ENCODE peak calls at places on chromosomes 13 and 19, in seven cellular contexts. I, F, N, V, Z, X and A are unnamed samples.

GRCh38 chr19:23440791-23441190 is 45.5 kb upstream of the ZNF91 start:
- DNase-seq in I (no peak), F (no peak), N (no peak), V (no peak), Z (peak; percentile 42), X (peak; percentile 68), A (no peak)

GRCh38 chr13:95221991-95222732 is 79.1 kb downstream of the ABCC4 start:
- DNase-seq in I (no peak), F (no peak), N (peak; percentile 8), V (no peak), Z (no peak), X (no peak), A (no peak)

GRCh38 chr13:20035130-20035529 is 76.6 kb downstream of the ZMYM2 start:
- DNase-seq in I (no peak), F (no peak), N (peak; percentile 12), V (no peak), Z (no peak), X (no peak), A (peak; percentile 40)

GRCh38 chr19:2544576-2545415 is 68.9 kb downstream of the GADD45B start:
- DNase-seq in I (no peak), F (no peak), N (no peak), V (no peak), Z (no peak), X (peak; percentile 57), A (no peak)

GRCh38 chr19:34926685-34927375 is at the start of gene ZNF30:
- DNase-seq in I (peak; percentile 81), F (peak; percentile 84), N (peak; percentile 92), V (peak; percentile 44), Z (peak; percentile 71), X (peak; percentile 96), A (peak; percentile 97)

GRCh38 chr19:11034449-11035213 is 54.6 kb upstream of the LDLR start:
- DNase-seq in I (no peak), F (no peak), N (no peak), V (no peak), Z (no peak), X (no peak), A (no peak)

GRCh38 chr19:31054430-31054829 is 294.8 kb downstream of the TSHZ3 start:
- DNase-seq in I (peak; percentile 46), F (peak; percentile 43), N (peak; percentile 76), V (no peak), Z (peak; percentile 20), X (peak; percentile 85), A (peak; percentile 64)

GRCh38 chr19:18477042-18477760 is 39.3 kb upstream of the ISYNA1 start:
- DNase-seq in I (no peak), F (no peak), N (no peak), V (no peak), Z (no peak), X (no peak), A (no peak)

GRCh38 chr19:29512748-29513147 is 13.0 kb upstream of the VSTM2B start:
- DNase-seq in I (no peak), F (no peak), N (no peak), V (no peak), Z (no peak), X (no peak), A (no peak)

GRCh38 chr19:33444993-33445751 is 71.7 kb downstream of the CEBPG start:
- DNase-seq in I (peak; percentile 44), F (no peak), N (no peak), V (no peak), Z (no peak), X (no peak), A (no peak)

GRCh38 chr19:632228-633067 is 889 bp downstream of the POLRMT start:
- DNase-seq in I (peak; percentile 41), F (peak; percentile 47), N (peak; percentile 44), V (no peak), Z (no peak), X (peak; percentile 81), A (peak; percentile 78)

GRCh38 chr13:111429064-111429558 is 108.7 kb downstream of the TEX29 start:
- DNase-seq in I (no peak), F (peak; percentile 4), N (peak; percentile 27), V (no peak), Z (peak; percentile 23), X (peak; percentile 76), A (peak; percentile 46)

GRCh38 chr13:104773775-104774174 is 1707.6 kb upstream of the SLC10A2 start:
- DNase-seq in I (peak; percentile 46), F (peak; percentile 32), N (peak; percentile 80), V (peak; percentile 4), Z (peak; percentile 44), X (peak; percentile 69), A (peak; percentile 88)

GRCh38 chr13:60000081-60000480 is 163.6 kb downstream of the DIAPH3 start:
- DNase-seq in I (peak; percentile 25), F (no peak), N (no peak), V (no peak), Z (no peak), X (no peak), A (no peak)

GRCh38 chr19:42140125-42140754 is 8.0 kb upstream of the POU2F2 start:
- DNase-seq in I (peak; percentile 43), F (peak; percentile 39), N (peak; percentile 71), V (no peak), Z (no peak), X (peak; percentile 44), A (peak; percentile 84)

GRCh38 chr13:24747248-24748151 is 16.5 kb upstream of the RNF17 start:
- DNase-seq in I (peak; percentile 2), F (peak; percentile 40), N (peak; percentile 22), V (no peak), Z (no peak), X (no peak), A (peak; percentile 46)

GRCh38 chr13:59494560-59494970 is 669.2 kb downstream of the DIAPH3 start:
- DNase-seq in I (peak; percentile 93), F (no peak), N (peak; percentile 91), V (no peak), Z (no peak), X (no peak), A (peak; percentile 67)

GRCh38 chr13:38496956-38497355 is 147.3 kb downstream of the UFM1 start:
- DNase-seq in I (no peak), F (no peak), N (peak; percentile 54), V (no peak), Z (no peak), X (no peak), A (peak; percentile 5)

GRCh38 chr13:112857914-112858490 is 111.0 kb upstream of the MCF2L start:
- DNase-seq in I (no peak), F (no peak), N (no peak), V (no peak), Z (no peak), X (no peak), A (no peak)

GRCh38 chr19:8835877-8836276 is 3.7 kb downstream of the MBD3L1 start:
- DNase-seq in I (no peak), F (no peak), N (no peak), V (no peak), Z (no peak), X (no peak), A (no peak)

GRCh38 chr19:8835446-8835845 is 3.3 kb downstream of the MBD3L1 start:
- DNase-seq in I (no peak), F (no peak), N (no peak), V (no peak), Z (no peak), X (no peak), A (no peak)

GRCh38 chr19:8832132-8833021 is at the start of the genes MBD3L1 and ZNF558:
- DNase-seq in I (peak; percentile 95), F (peak; percentile 95), N (peak; percentile 99), V (peak; percentile 40), Z (peak; percentile 97), X (peak; percentile 99), A (peak; percentile 98)

GRCh38 chr19:8831373-8831772 is 731 bp downstream of the ZNF558 start:
- DNase-seq in I (no peak), F (no peak), N (no peak), V (no peak), Z (no peak), X (no peak), A (no peak)

DNA sequence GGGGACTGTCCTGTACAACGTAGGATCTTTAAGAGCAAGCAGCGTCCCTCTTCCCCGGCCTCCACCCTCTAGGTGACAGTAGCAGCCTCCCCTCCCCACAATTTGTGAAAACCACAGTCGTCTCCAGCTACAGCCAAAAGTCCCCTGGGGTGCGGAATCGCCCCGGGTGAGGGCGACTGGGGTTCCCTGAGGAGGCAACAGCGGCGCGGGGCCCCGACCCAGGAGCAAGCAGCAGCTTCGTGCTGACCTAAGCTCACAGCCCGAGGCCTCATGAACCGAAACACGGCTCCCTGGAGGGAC is 322 bp downstream of the ZNF558 start:
- DNase-seq in I (no peak), F (no peak), N (no peak), V (no peak), Z (peak; percentile 1), X (no peak), A (no peak)
- H3K9ac ChIP-seq in I (peak overlapping the region; percentile 89), F (no peak overlapping the region), N (peak overlapping the region; percentile 92), V (peak overlapping the region; percentile 61), Z (peak overlapping the region; percentile 91), X (peak overlapping the region; percentile 84), A (peak overlapping the region; percentile 98)

GRCh38 chr13:43200736-43201135 is 177.3 kb downstream of the DNAJC15 start:
- DNase-seq in I (no peak), F (no peak), N (no peak), V (no peak), Z (no peak), X (no peak), A (no peak)
- H3K36me3 ChIP-seq in I (no peaks in the 10 kb centered on the region), F (no peaks in the 10 kb centered on the region), N (no peaks in the 10 kb centered on the region), V (no peaks in the 10 kb centered on the region), Z (no peaks in the 10 kb centered on the region), X (no peaks in the 10 kb centered on the region), A (no peaks in the 10 kb centered on the region)

DNA sequence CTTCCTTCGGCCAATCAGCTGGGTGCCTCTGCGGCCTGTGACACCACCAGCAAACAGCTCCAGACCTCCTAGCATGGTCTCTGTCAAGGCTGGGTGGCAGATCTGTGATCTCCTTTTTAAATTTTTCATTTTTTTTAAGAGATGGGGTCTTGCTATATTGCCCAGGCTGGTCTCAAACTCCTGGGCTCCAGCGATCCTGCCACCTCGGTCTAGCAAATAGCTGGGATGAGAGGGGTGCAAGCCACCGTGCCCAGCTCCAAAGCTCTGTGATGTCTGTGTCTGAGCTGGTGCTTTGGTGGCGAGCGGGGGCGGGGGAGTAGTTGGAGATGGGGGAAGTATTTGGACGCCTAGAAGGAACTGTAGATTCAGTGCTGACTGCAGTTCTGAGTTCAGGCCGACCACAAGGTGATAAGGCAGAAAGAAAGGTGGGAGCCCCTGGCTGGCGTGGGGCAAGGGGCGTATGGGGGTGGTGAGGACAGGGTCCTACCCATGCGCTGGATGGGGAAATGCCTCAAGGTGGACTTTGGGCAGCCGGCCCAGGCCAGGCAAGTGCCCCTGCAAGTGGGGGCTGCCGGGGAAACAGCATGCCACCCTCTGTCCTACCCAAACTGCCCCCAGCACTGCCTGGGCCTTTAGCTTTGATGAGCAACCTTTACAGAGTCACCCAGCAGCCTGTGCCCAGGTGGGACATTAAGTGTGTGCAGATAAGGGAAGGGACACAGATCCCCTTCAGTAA is 5.5 kb downstream of the DPP9 start:
- DNase-seq in I (no peak), F (no peak), N (no peak), V (no peak), Z (no peak), X (no peak), A (no peak)
- H3K9ac ChIP-seq in I (peak overlapping the region; percentile 76), F (no peak overlapping the region), N (no peak overlapping the region), V (no peak overlapping the region), Z (no peak overlapping the region), X (no peak overlapping the region), A (no peak overlapping the region)

GRCh38 chr13:72751220-72751619 is 23.5 kb downstream of the BORA start:
- DNase-seq in I (no peak), F (no peak), N (no peak), V (no peak), Z (no peak), X (no peak), A (no peak)

DNA sequence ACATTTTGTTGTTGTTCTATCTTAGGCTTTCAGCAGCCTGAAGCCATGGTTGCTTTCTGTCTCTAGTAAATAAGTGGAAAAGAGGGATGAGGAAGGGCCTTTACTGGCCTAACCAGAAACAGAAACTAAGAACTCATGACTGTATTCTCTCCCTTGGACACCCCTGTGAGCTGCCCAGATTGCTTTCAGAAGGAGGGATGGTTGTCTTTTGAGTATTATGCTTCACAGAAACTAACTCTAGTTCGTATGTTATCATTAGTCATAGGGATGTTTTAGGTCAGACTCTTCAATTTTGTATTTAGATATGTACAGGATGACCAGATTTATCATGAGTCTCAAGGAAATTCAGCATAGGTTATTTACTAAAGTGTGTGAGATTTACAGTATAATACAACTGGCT is 17.5 kb downstream of the BORA start:
- DNase-seq in I (no peak), F (no peak), N (no peak), V (no peak), Z (no peak), X (no peak), A (no peak)
- H3K36me3 ChIP-seq in I (peaks cover 40% of the 10 kb centered on the region), F (peaks cover 19% of the 10 kb centered on the region), N (peaks cover 1% of the 10 kb centered on the region), V (peaks cover 6% of the 10 kb centered on the region), Z (peaks cover 50% of the 10 kb centered on the region), X (peaks cover 73% of the 10 kb centered on the region), A (peaks cover 30% of the 10 kb centered on the region)